ENCODE peak calls at places on chromosomes 5 and 9, in nine cellular contexts. One of them, this sample, is unnamed.

GRCh38 chr9:117720555-117720954 is 16.4 kb downstream of the TLR4 start:
- DNase-seq in thyroid gland: peak
- DNase-seq in lower leg skin: peak
- DNase-seq in A549: no peak
- DNase-seq in body of pancreas: no peak
- DNase-seq in uterus: no peak
- DNase-seq in IMR-90: no peak
- DNase-seq in HepG2: no peak
- DNase-seq in HCT116: no peak
- DNase-seq in this sample: no peak

GRCh38 chr9:104682642-104683041 is 11.7 kb upstream of the OR13D1 start:
- DNase-seq in body of pancreas: no peak
- DNase-seq in uterus: no peak
- DNase-seq in HCT116: peak
- DNase-seq in lower leg skin: no peak
- DNase-seq in IMR-90: peak
- DNase-seq in HepG2: peak
- DNase-seq in A549: peak
- DNase-seq in thyroid gland: no peak
- DNase-seq in this sample: no peak

GRCh38 chr5:170355601-170356098 is 33.5 kb downstream of the KCNMB1 start:
- DNase-seq in HepG2: no peak
- DNase-seq in body of pancreas: peak
- DNase-seq in HCT116: no peak
- DNase-seq in thyroid gland: peak
- DNase-seq in A549: no peak
- DNase-seq in IMR-90: no peak
- DNase-seq in lower leg skin: no peak
- DNase-seq in uterus: no peak
- DNase-seq in this sample: no peak

GRCh38 chr9:14131353-14132088 is 182.4 kb downstream of the NFIB start:
- DNase-seq in thyroid gland: no peak
- DNase-seq in body of pancreas: peak
- DNase-seq in IMR-90: no peak
- DNase-seq in uterus: no peak
- DNase-seq in HCT116: no peak
- DNase-seq in A549: no peak
- DNase-seq in HepG2: no peak
- DNase-seq in lower leg skin: no peak
- DNase-seq in this sample: no peak

GRCh38 chr5:1951165-1951816 is 68.6 kb upstream of the IRX4 start:
- DNase-seq in body of pancreas: no peak
- DNase-seq in A549: no peak
- DNase-seq in HepG2: no peak
- DNase-seq in IMR-90: no peak
- DNase-seq in thyroid gland: no peak
- DNase-seq in HCT116: no peak
- DNase-seq in lower leg skin: no peak
- DNase-seq in uterus: no peak
- DNase-seq in this sample: no peak

GRCh38 chr5:157540124-157540523 is 35.5 kb downstream of the ADAM19 start:
- DNase-seq in body of pancreas: no peak
- DNase-seq in lower leg skin: no peak
- DNase-seq in HepG2: no peak
- DNase-seq in thyroid gland: no peak
- DNase-seq in HCT116: no peak
- DNase-seq in uterus: no peak
- DNase-seq in A549: no peak
- DNase-seq in IMR-90: no peak
- DNase-seq in this sample: no peak

GRCh38 chr5:1004598-1005361 is 3.8 kb upstream of the NKD2 start:
- DNase-seq in uterus: peak
- DNase-seq in HCT116: no peak
- DNase-seq in body of pancreas: peak
- DNase-seq in A549: peak
- DNase-seq in thyroid gland: peak
- DNase-seq in HepG2: no peak
- DNase-seq in lower leg skin: peak
- DNase-seq in IMR-90: peak
- DNase-seq in this sample: peak

GRCh38 chr9:70260007-70260443 is 1.2 kb downstream of the SMC5 start:
- DNase-seq in thyroid gland: no peak
- DNase-seq in IMR-90: no peak
- DNase-seq in body of pancreas: peak
- DNase-seq in lower leg skin: no peak
- DNase-seq in HCT116: no peak
- DNase-seq in HepG2: no peak
- DNase-seq in uterus: peak
- DNase-seq in A549: no peak
- DNase-seq in this sample: peak

GRCh38 chr5:82285206-82285605 is 7.1 kb upstream of the RPS23 start:
- DNase-seq in body of pancreas: no peak
- DNase-seq in uterus: no peak
- DNase-seq in HepG2: no peak
- DNase-seq in thyroid gland: no peak
- DNase-seq in lower leg skin: no peak
- DNase-seq in IMR-90: no peak
- DNase-seq in A549: no peak
- DNase-seq in HCT116: no peak
- DNase-seq in this sample: no peak

GRCh38 chr5:153896701-153897100 is 142.0 kb downstream of the FAM114A2 start:
- DNase-seq in IMR-90: peak
- DNase-seq in thyroid gland: no peak
- DNase-seq in body of pancreas: no peak
- DNase-seq in lower leg skin: no peak
- DNase-seq in uterus: no peak
- DNase-seq in HCT116: no peak
- DNase-seq in A549: no peak
- DNase-seq in HepG2: no peak
- DNase-seq in this sample: no peak

GRCh38 chr5:17951392-17952169 is 317.3 kb downstream of the TAF11L14 start:
- DNase-seq in thyroid gland: no peak
- DNase-seq in uterus: no peak
- DNase-seq in HepG2: no peak
- DNase-seq in HCT116: no peak
- DNase-seq in IMR-90: no peak
- DNase-seq in lower leg skin: no peak
- DNase-seq in A549: peak
- DNase-seq in body of pancreas: no peak
- DNase-seq in this sample: no peak

GRCh38 chr9:137373611-137373980 is 49.4 kb downstream of the EXD3 start:
- DNase-seq in lower leg skin: peak
- DNase-seq in IMR-90: no peak
- DNase-seq in uterus: no peak
- DNase-seq in A549: no peak
- DNase-seq in HepG2: no peak
- DNase-seq in HCT116: no peak
- DNase-seq in body of pancreas: no peak
- DNase-seq in thyroid gland: no peak
- DNase-seq in this sample: no peak

DNA sequence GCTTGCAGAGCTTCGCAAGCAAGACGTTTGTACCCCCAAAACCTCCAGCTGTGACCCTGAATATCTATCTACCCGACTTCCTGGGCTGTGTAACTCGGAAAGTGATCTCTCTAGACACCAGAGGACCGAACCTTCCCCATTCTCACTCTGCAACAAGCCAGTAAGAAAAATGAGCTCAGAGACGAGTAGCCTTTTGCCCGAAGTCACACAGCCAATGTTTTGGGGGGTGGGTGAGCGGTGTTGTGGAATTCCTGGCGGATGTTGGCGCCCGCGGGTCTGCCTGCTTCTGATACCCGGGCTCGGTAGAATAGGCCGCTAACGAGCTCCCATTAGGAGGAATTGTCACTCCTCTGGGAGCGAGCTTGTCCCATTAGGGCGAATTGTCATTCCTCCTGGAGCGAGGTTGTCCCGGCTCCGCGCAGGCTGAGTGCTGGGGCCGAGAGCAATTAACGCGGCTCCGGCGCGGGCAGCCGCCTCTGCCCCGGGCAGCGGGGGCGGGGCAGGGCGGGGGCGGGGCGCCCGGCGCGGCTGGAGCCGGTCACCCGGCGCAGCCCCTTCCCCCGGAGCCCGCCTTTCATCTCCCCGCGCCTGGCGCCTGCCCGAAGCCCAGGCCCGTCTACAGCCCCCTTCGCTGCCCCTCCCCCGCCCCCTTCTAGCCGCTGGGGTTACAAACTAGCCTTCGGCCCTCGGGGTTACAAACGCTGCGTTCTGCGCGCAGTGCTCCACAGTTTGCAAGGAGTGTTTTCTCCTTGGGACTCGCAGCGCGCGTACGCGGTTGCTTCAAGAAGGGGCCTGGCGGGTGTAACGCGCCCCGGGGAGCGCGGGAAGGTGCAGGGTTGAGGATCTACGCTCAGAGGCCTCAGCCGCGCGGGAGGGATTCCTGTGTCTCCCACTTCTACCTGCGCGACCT is 3.5 kb upstream of the MSX2 start:
- DNase-seq in HepG2: peak
- DNase-seq in uterus: no peak
- DNase-seq in HCT116: no peak
- DNase-seq in A549: no peak
- DNase-seq in body of pancreas: no peak
- DNase-seq in IMR-90: no peak
- DNase-seq in thyroid gland: no peak
- DNase-seq in lower leg skin: no peak
- DNase-seq in this sample: no peak
- H3K4me3 ChIP-seq in HepG2: no peak
- H3K4me3 ChIP-seq in uterus: no peak
- H3K4me3 ChIP-seq in HCT116: peak
- H3K4me3 ChIP-seq in A549: peak
- H3K4me3 ChIP-seq in body of pancreas: no peak
- H3K4me3 ChIP-seq in IMR-90: peak
- H3K4me3 ChIP-seq in thyroid gland: no peak
- H3K4me3 ChIP-seq in lower leg skin: no peak
- H3K4me3 ChIP-seq in this sample: peak

GRCh38 chr9:20292002-20292401 is 330.3 kb downstream of the MLLT3 start:
- DNase-seq in thyroid gland: no peak
- DNase-seq in IMR-90: peak
- DNase-seq in body of pancreas: no peak
- DNase-seq in HepG2: peak
- DNase-seq in HCT116: peak
- DNase-seq in lower leg skin: no peak
- DNase-seq in A549: peak
- DNase-seq in uterus: no peak
- DNase-seq in this sample: no peak
- TF ChIP-seq CTCF in thyroid gland: no peak
- TF ChIP-seq CTCF in IMR-90: peak
- TF ChIP-seq CTCF in body of pancreas: no peak
- TF ChIP-seq CTCF in HepG2: no peak
- TF ChIP-seq CTCF in HCT116: no peak
- TF ChIP-seq CTCF in lower leg skin: no peak
- TF ChIP-seq CTCF in A549: no peak
- TF ChIP-seq CTCF in uterus: no peak
- TF ChIP-seq CTCF in this sample: no peak

GRCh38 chr9:132769895-132770774 is 99.9 kb downstream of the GTF3C4 start:
- DNase-seq in A549: peak
- DNase-seq in lower leg skin: peak
- DNase-seq in uterus: peak
- DNase-seq in thyroid gland: peak
- DNase-seq in HCT116: no peak
- DNase-seq in IMR-90: peak
- DNase-seq in body of pancreas: peak
- DNase-seq in HepG2: peak
- DNase-seq in this sample: peak

GRCh38 chr9:132768932-132769894 is 98.9 kb downstream of the GTF3C4 start:
- DNase-seq in lower leg skin: peak
- DNase-seq in body of pancreas: peak
- DNase-seq in HepG2: peak
- DNase-seq in thyroid gland: peak
- DNase-seq in HCT116: no peak
- DNase-seq in IMR-90: peak
- DNase-seq in A549: peak
- DNase-seq in uterus: peak
- DNase-seq in this sample: peak

GRCh38 chr9:132773093-132773492 is 102.8 kb downstream of the GTF3C4 start:
- DNase-seq in IMR-90: no peak
- DNase-seq in A549: no peak
- DNase-seq in HCT116: no peak
- DNase-seq in thyroid gland: no peak
- DNase-seq in HepG2: no peak
- DNase-seq in uterus: no peak
- DNase-seq in body of pancreas: no peak
- DNase-seq in lower leg skin: peak
- DNase-seq in this sample: no peak

GRCh38 chr9:132773764-132774339 is 103.6 kb downstream of the GTF3C4 start:
- DNase-seq in uterus: no peak
- DNase-seq in A549: no peak
- DNase-seq in IMR-90: no peak
- DNase-seq in lower leg skin: peak
- DNase-seq in HCT116: no peak
- DNase-seq in body of pancreas: no peak
- DNase-seq in thyroid gland: no peak
- DNase-seq in HepG2: no peak
- DNase-seq in this sample: no peak

GRCh38 chr9:132770775-132771310 is 100.6 kb downstream of the GTF3C4 start:
- DNase-seq in body of pancreas: no peak
- DNase-seq in uterus: no peak
- DNase-seq in lower leg skin: peak
- DNase-seq in IMR-90: no peak
- DNase-seq in HCT116: no peak
- DNase-seq in thyroid gland: no peak
- DNase-seq in HepG2: no peak
- DNase-seq in A549: no peak
- DNase-seq in this sample: no peak
- TF ChIP-seq POLR2A in body of pancreas: no peak
- TF ChIP-seq POLR2A in uterus: no peak
- TF ChIP-seq POLR2A in lower leg skin: no peak
- TF ChIP-seq POLR2A in IMR-90: no peak
- TF ChIP-seq POLR2A in HCT116: no peak
- TF ChIP-seq POLR2A in thyroid gland: no peak
- TF ChIP-seq POLR2A in HepG2: no peak
- TF ChIP-seq POLR2A in A549: no peak
- TF ChIP-seq POLR2A in this sample: no peak

GRCh38 chr9:77010527-77010926 is 8.9 kb upstream of the FOXB2 start:
- DNase-seq in thyroid gland: no peak
- DNase-seq in IMR-90: no peak
- DNase-seq in body of pancreas: no peak
- DNase-seq in A549: no peak
- DNase-seq in HCT116: no peak
- DNase-seq in lower leg skin: no peak
- DNase-seq in uterus: no peak
- DNase-seq in HepG2: no peak
- DNase-seq in this sample: no peak

GRCh38 chr9:77014597-77015263 is 4.7 kb upstream of the FOXB2 start:
- DNase-seq in thyroid gland: no peak
- DNase-seq in lower leg skin: no peak
- DNase-seq in IMR-90: no peak
- DNase-seq in body of pancreas: no peak
- DNase-seq in HepG2: no peak
- DNase-seq in A549: no peak
- DNase-seq in HCT116: no peak
- DNase-seq in uterus: no peak
- DNase-seq in this sample: no peak

GRCh38 chr9:77013932-77014596 is 5.4 kb upstream of the FOXB2 start:
- DNase-seq in lower leg skin: no peak
- DNase-seq in body of pancreas: no peak
- DNase-seq in IMR-90: no peak
- DNase-seq in HepG2: no peak
- DNase-seq in A549: no peak
- DNase-seq in uterus: no peak
- DNase-seq in HCT116: no peak
- DNase-seq in thyroid gland: no peak
- DNase-seq in this sample: no peak

GRCh38 chr9:77013186-77013931 is 6.1 kb upstream of the FOXB2 start:
- DNase-seq in body of pancreas: no peak
- DNase-seq in uterus: no peak
- DNase-seq in IMR-90: no peak
- DNase-seq in thyroid gland: no peak
- DNase-seq in HCT116: no peak
- DNase-seq in A549: no peak
- DNase-seq in lower leg skin: no peak
- DNase-seq in HepG2: no peak
- DNase-seq in this sample: no peak

GRCh38 chr9:77011973-77012817 is 7.3 kb upstream of the FOXB2 start:
- DNase-seq in HCT116: peak
- DNase-seq in body of pancreas: peak
- DNase-seq in HepG2: peak
- DNase-seq in lower leg skin: peak
- DNase-seq in IMR-90: peak
- DNase-seq in uterus: peak
- DNase-seq in thyroid gland: peak
- DNase-seq in A549: no peak
- DNase-seq in this sample: peak
- H3K4me3 ChIP-seq in HCT116: peak
- H3K4me3 ChIP-seq in body of pancreas: no peak
- H3K4me3 ChIP-seq in HepG2: no peak
- H3K4me3 ChIP-seq in lower leg skin: no peak
- H3K4me3 ChIP-seq in IMR-90: no peak
- H3K4me3 ChIP-seq in uterus: no peak
- H3K4me3 ChIP-seq in thyroid gland: no peak
- H3K4me3 ChIP-seq in A549: peak
- H3K4me3 ChIP-seq in this sample: peak

This sample was measured in testis.